ENCODE peak calls at places on chromosomes 11 and 22, in ten cellular contexts. One of them, this sample, is unnamed.

GRCh38 chr22:33539902-33540751 is 380.1 kb downstream of the LARGE1 start:
- DNase-seq in tibial nerve: peak
- DNase-seq in small intestine: peak
- DNase-seq in tibial artery: peak
- DNase-seq in GM12878: no peak
- DNase-seq in fibroblast of lung: peak
- DNase-seq in A549: peak
- DNase-seq in CD4-positive, CD25-positive, alpha-beta regulatory T cell: no peak
- DNase-seq in hepatocyte: peak
- DNase-seq in CD8-positive, alpha-beta T cell: no peak
- DNase-seq in this sample: no peak

GRCh38 chr11:68121067-68121899 is at the start of gene CHKA:
- DNase-seq in tibial nerve: peak
- DNase-seq in small intestine: peak
- DNase-seq in tibial artery: peak
- DNase-seq in GM12878: peak
- DNase-seq in fibroblast of lung: peak
- DNase-seq in A549: peak
- DNase-seq in CD4-positive, CD25-positive, alpha-beta regulatory T cell: peak
- DNase-seq in hepatocyte: peak
- DNase-seq in CD8-positive, alpha-beta T cell: peak
- DNase-seq in this sample: peak

GRCh38 chr11:132638421-132638820 is 893.9 kb downstream of the OPCML start:
- DNase-seq in tibial nerve: no peak
- DNase-seq in small intestine: no peak
- DNase-seq in tibial artery: no peak
- DNase-seq in GM12878: no peak
- DNase-seq in fibroblast of lung: no peak
- DNase-seq in A549: no peak
- DNase-seq in CD4-positive, CD25-positive, alpha-beta regulatory T cell: no peak
- DNase-seq in hepatocyte: no peak
- DNase-seq in CD8-positive, alpha-beta T cell: no peak
- DNase-seq in this sample: no peak

GRCh38 chr11:23313001-23313400 is 452.7 kb upstream of the CCDC179 start:
- DNase-seq in tibial nerve: no peak
- DNase-seq in small intestine: no peak
- DNase-seq in tibial artery: no peak
- DNase-seq in GM12878: no peak
- DNase-seq in fibroblast of lung: no peak
- DNase-seq in A549: no peak
- DNase-seq in CD4-positive, CD25-positive, alpha-beta regulatory T cell: no peak
- DNase-seq in hepatocyte: no peak
- DNase-seq in CD8-positive, alpha-beta T cell: no peak
- DNase-seq in this sample: no peak

GRCh38 chr11:92776676-92777075 is 192.8 kb upstream of the MTNR1B start:
- DNase-seq in tibial nerve: no peak
- DNase-seq in small intestine: no peak
- DNase-seq in tibial artery: no peak
- DNase-seq in GM12878: no peak
- DNase-seq in fibroblast of lung: no peak
- DNase-seq in A549: no peak
- DNase-seq in CD4-positive, CD25-positive, alpha-beta regulatory T cell: no peak
- DNase-seq in hepatocyte: no peak
- DNase-seq in CD8-positive, alpha-beta T cell: no peak
- DNase-seq in this sample: no peak

GRCh38 chr11:34111722-34112270 is 6.4 kb downstream of the NAT10 start:
- DNase-seq in tibial nerve: no peak
- DNase-seq in small intestine: no peak
- DNase-seq in tibial artery: no peak
- DNase-seq in GM12878: no peak
- DNase-seq in fibroblast of lung: no peak
- DNase-seq in A549: no peak
- DNase-seq in CD4-positive, CD25-positive, alpha-beta regulatory T cell: no peak
- DNase-seq in hepatocyte: no peak
- DNase-seq in CD8-positive, alpha-beta T cell: no peak
- DNase-seq in this sample: no peak

GRCh38 chr11:45892856-45893255 is 7.4 kb downstream of the MAPK8IP1 start:
- DNase-seq in tibial nerve: no peak
- DNase-seq in small intestine: no peak
- DNase-seq in tibial artery: no peak
- DNase-seq in GM12878: no peak
- DNase-seq in fibroblast of lung: no peak
- DNase-seq in A549: no peak
- DNase-seq in CD4-positive, CD25-positive, alpha-beta regulatory T cell: no peak
- DNase-seq in hepatocyte: no peak
- DNase-seq in CD8-positive, alpha-beta T cell: no peak
- DNase-seq in this sample: no peak

GRCh38 chr11:83409891-83410290 is 123.7 kb upstream of the CCDC90B start:
- DNase-seq in tibial nerve: no peak
- DNase-seq in small intestine: no peak
- DNase-seq in tibial artery: no peak
- DNase-seq in GM12878: no peak
- DNase-seq in fibroblast of lung: no peak
- DNase-seq in A549: no peak
- DNase-seq in CD4-positive, CD25-positive, alpha-beta regulatory T cell: no peak
- DNase-seq in hepatocyte: no peak
- DNase-seq in CD8-positive, alpha-beta T cell: no peak
- DNase-seq in this sample: no peak

GRCh38 chr11:116224154-116224888 is 548.5 kb downstream of the BUD13 start:
- DNase-seq in tibial nerve: peak
- DNase-seq in small intestine: peak
- DNase-seq in tibial artery: no peak
- DNase-seq in GM12878: no peak
- DNase-seq in fibroblast of lung: peak
- DNase-seq in A549: peak
- DNase-seq in CD4-positive, CD25-positive, alpha-beta regulatory T cell: peak
- DNase-seq in hepatocyte: peak
- DNase-seq in CD8-positive, alpha-beta T cell: peak
- DNase-seq in this sample: no peak

GRCh38 chr22:22111983-22112382 is 129.4 kb upstream of the TOP3B start:
- DNase-seq in tibial nerve: no peak
- DNase-seq in small intestine: no peak
- DNase-seq in tibial artery: no peak
- DNase-seq in GM12878: no peak
- DNase-seq in fibroblast of lung: no peak
- DNase-seq in A549: no peak
- DNase-seq in CD4-positive, CD25-positive, alpha-beta regulatory T cell: no peak
- DNase-seq in hepatocyte: no peak
- DNase-seq in CD8-positive, alpha-beta T cell: no peak
- DNase-seq in this sample: no peak
- H3K27ac ChIP-seq in tibial nerve: no peak
- H3K27ac ChIP-seq in small intestine: no peak
- H3K27ac ChIP-seq in tibial artery: no peak
- H3K27ac ChIP-seq in GM12878: peak
- H3K27ac ChIP-seq in fibroblast of lung: no peak
- H3K27ac ChIP-seq in A549: no peak
- H3K27ac ChIP-seq in CD4-positive, CD25-positive, alpha-beta regulatory T cell: no peak
- H3K27ac ChIP-seq in hepatocyte: no peak
- H3K27ac ChIP-seq in CD8-positive, alpha-beta T cell: no peak
- H3K27ac ChIP-seq in this sample: peak

GRCh38 chr11:316891-317291 is 3.1 kb downstream of the IFITM1 start:
- DNase-seq in tibial nerve: no peak
- DNase-seq in small intestine: no peak
- DNase-seq in tibial artery: no peak
- DNase-seq in GM12878: no peak
- DNase-seq in fibroblast of lung: no peak
- DNase-seq in A549: no peak
- DNase-seq in CD4-positive, CD25-positive, alpha-beta regulatory T cell: no peak
- DNase-seq in hepatocyte: no peak
- DNase-seq in CD8-positive, alpha-beta T cell: no peak
- DNase-seq in this sample: no peak
- H3K27ac ChIP-seq in tibial nerve: peak
- H3K27ac ChIP-seq in small intestine: peak
- H3K27ac ChIP-seq in tibial artery: peak
- H3K27ac ChIP-seq in GM12878: peak
- H3K27ac ChIP-seq in fibroblast of lung: no peak
- H3K27ac ChIP-seq in A549: no peak
- H3K27ac ChIP-seq in CD4-positive, CD25-positive, alpha-beta regulatory T cell: peak
- H3K27ac ChIP-seq in hepatocyte: no peak
- H3K27ac ChIP-seq in CD8-positive, alpha-beta T cell: peak
- H3K27ac ChIP-seq in this sample: no peak

DNA sequence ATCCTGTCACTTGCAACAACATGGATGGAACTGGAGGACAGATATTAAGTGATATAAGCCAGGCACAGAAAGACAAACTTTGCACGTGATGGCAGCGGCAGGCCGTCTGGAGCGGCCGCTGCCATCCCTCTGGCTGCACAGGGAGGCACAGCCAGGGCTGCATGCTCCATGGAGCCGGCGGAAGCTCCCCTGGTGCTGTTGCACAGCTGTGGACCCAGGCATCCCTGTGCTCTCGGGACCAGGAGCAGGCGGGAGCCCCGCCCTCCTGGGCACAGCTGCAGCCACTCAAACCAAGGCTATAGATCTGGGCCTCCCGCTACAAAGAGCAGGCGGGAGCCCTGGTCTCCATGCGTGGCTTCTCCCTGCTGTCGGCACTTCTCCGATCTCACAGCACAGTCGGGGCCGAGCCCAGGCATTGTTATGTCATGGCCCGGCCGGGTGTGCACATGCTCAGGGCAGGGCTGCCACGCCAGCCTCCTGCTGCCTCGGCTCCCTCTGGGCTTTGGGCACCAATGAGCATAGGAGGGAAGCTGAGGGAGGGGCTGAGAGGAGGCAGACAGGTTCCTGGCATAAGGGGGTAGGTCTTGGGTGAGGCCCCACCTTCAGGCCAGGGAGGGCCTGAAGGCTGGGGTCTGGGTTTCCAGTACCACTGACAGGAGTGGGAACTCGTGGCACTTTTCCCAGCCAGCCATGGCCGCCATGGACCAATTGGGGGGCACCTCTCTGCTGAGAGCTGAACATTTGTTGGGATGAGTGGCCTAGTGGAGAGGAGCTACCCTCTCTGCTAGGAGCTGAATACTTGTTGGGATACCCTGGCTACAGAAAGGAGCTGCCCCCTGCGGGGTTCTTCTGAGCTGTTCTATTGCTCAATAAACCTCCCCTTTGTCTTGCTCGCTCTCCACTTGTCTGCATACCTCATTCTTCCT is 16.7 kb downstream of the RRP8 start:
- DNase-seq in tibial nerve: no peak
- DNase-seq in small intestine: no peak
- DNase-seq in tibial artery: no peak
- DNase-seq in GM12878: no peak
- DNase-seq in fibroblast of lung: no peak
- DNase-seq in A549: no peak
- DNase-seq in CD4-positive, CD25-positive, alpha-beta regulatory T cell: no peak
- DNase-seq in hepatocyte: peak
- DNase-seq in CD8-positive, alpha-beta T cell: no peak
- DNase-seq in this sample: no peak
- H3K27ac ChIP-seq in tibial nerve: no peak
- H3K27ac ChIP-seq in small intestine: no peak
- H3K27ac ChIP-seq in tibial artery: peak
- H3K27ac ChIP-seq in GM12878: no peak
- H3K27ac ChIP-seq in fibroblast of lung: no peak
- H3K27ac ChIP-seq in A549: no peak
- H3K27ac ChIP-seq in CD4-positive, CD25-positive, alpha-beta regulatory T cell: no peak
- H3K27ac ChIP-seq in hepatocyte: no peak
- H3K27ac ChIP-seq in CD8-positive, alpha-beta T cell: no peak
- H3K27ac ChIP-seq in this sample: no peak

DNA sequence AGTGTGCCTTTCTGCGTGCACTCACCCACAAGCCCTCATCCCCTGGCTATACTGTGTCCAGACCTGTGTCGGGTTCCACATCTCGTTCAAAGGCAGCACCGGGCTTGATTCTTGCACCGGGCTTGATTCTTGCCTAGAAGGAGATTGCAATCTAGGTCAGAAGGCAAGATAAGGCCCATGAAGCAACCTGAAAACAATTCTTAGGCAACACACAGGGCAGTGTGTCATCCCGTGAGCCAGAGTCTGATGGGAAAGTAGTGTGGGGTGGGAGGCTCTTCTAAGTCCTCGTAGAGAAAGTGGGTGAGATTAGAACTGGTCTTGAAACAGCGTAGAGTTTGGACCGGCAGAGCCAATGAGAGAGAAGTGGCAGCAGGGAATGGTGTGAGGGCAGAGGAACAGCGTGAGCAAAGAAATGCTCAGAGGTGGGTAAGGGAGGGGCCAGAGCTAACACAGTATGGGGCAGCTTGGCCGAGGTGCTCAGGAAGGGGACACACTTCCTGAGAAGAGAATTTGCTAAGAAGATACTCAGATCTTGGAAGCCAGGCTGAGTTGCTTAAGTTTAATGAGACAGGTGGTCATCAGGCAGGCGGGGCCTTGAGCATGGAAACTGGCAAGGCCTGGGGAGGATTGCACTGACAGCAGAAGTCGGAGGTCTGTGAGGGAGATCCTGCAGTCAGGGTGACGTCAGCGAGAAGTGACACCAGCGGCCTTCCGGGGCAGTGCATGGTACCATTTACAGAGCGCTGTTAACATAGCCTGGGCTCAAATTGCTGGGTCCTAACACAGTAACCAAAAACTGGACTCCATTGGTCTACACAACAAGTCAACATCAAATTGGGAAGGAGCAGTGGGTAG is 40.7 kb upstream of the DKK3 start:
- DNase-seq in tibial nerve: no peak
- DNase-seq in small intestine: no peak
- DNase-seq in tibial artery: no peak
- DNase-seq in GM12878: no peak
- DNase-seq in fibroblast of lung: peak
- DNase-seq in A549: no peak
- DNase-seq in CD4-positive, CD25-positive, alpha-beta regulatory T cell: no peak
- DNase-seq in hepatocyte: peak
- DNase-seq in CD8-positive, alpha-beta T cell: no peak
- DNase-seq in this sample: no peak
- H3K27ac ChIP-seq in tibial nerve: no peak
- H3K27ac ChIP-seq in small intestine: no peak
- H3K27ac ChIP-seq in tibial artery: peak
- H3K27ac ChIP-seq in GM12878: no peak
- H3K27ac ChIP-seq in fibroblast of lung: no peak
- H3K27ac ChIP-seq in A549: peak
- H3K27ac ChIP-seq in CD4-positive, CD25-positive, alpha-beta regulatory T cell: no peak
- H3K27ac ChIP-seq in hepatocyte: no peak
- H3K27ac ChIP-seq in CD8-positive, alpha-beta T cell: no peak
- H3K27ac ChIP-seq in this sample: no peak

DNA sequence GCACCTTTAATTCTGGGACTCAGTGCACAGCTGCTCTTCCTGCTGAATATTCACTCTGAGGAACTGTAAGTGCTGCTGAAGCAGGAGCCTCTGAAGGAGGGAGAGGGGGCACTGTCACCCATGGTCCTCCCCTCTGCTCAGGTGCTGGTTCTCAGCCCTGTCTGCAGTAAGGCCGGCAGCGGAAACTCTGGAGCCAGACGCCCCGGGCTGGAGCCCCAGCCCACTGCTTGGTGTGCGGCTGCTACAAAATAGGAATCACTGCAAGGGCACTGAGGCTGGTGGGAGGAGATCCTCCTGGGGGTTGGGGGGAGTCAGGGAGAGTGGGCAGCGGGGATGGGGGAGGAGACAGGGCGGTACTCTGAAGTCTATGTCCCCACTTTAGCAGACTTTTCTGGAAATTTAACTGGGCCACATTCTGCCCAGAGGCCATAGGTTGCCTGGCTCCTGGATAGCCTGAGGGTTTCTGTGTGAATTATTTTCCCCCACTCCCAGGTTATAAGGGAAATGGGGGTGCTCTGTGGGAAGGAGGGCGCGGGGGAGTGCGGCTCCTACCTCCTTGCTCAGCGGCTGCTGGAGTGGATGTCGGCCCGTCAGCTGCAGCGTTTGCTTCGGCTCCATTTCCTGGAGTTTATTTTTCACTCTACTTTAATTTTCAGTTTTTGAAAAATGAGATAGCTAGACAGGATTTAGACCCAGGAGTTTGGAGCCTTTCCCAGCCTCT is 33.6 kb downstream of the TBC1D22A start:
- DNase-seq in tibial nerve: no peak
- DNase-seq in small intestine: no peak
- DNase-seq in tibial artery: peak
- DNase-seq in GM12878: no peak
- DNase-seq in fibroblast of lung: no peak
- DNase-seq in A549: no peak
- DNase-seq in CD4-positive, CD25-positive, alpha-beta regulatory T cell: no peak
- DNase-seq in hepatocyte: no peak
- DNase-seq in CD8-positive, alpha-beta T cell: no peak
- DNase-seq in this sample: no peak
- H3K27ac ChIP-seq in tibial nerve: no peak
- H3K27ac ChIP-seq in small intestine: no peak
- H3K27ac ChIP-seq in tibial artery: no peak
- H3K27ac ChIP-seq in GM12878: no peak
- H3K27ac ChIP-seq in fibroblast of lung: no peak
- H3K27ac ChIP-seq in A549: no peak
- H3K27ac ChIP-seq in CD4-positive, CD25-positive, alpha-beta regulatory T cell: no peak
- H3K27ac ChIP-seq in hepatocyte: no peak
- H3K27ac ChIP-seq in CD8-positive, alpha-beta T cell: no peak
- H3K27ac ChIP-seq in this sample: no peak